ENCODE peak calls at places on chromosomes 16 and 17, in eight cellular contexts. T, L, E, O, N, S, Y and R are unnamed samples.

GRCh38 chr17:27259356-27259755 is 34.6 kb upstream of the WSB1 start:
- DNase-seq in T (no peak), L (no peak), E (no peak), O (no peak), N (no peak), S (no peak), Y (no peak), R (no peak)

GRCh38 chr17:67218385-67218950 is 26.5 kb downstream of the HELZ start:
- DNase-seq in T (no peak), L (no peak), E (peak), O (peak), N (no peak), S (no peak), Y (peak), R (no peak)

GRCh38 chr17:63998050-63998720 is at the start of gene PRR29:
- DNase-seq in T (peak), L (peak), E (peak), O (peak), N (peak), S (no peak), Y (peak), R (no peak)

GRCh38 chr16:14278749-14279148 is 207.6 kb downstream of the MRTFB start:
- DNase-seq in T (no peak), L (no peak), E (no peak), O (no peak), N (no peak), S (no peak), Y (no peak), R (no peak)

GRCh38 chr17:9982159-9982558 is 77.1 kb upstream of the RCVRN start:
- DNase-seq in T (no peak), L (no peak), E (no peak), O (no peak), N (peak), S (no peak), Y (no peak), R (no peak)

GRCh38 chr17:17694229-17695081 is 13.2 kb downstream of the RAI1 start:
- DNase-seq in T (peak), L (no peak), E (peak), O (peak), N (peak), S (no peak), Y (peak), R (no peak)

GRCh38 chr16:50467943-50468748 is 80.0 kb upstream of the NKD1 start:
- DNase-seq in T (no peak), L (no peak), E (no peak), O (peak), N (peak), S (no peak), Y (no peak), R (no peak)

GRCh38 chr17:35001549-35001948 is 21.2 kb downstream of the LIG3 start:
- DNase-seq in T (no peak), L (no peak), E (no peak), O (peak), N (peak), S (no peak), Y (no peak), R (no peak)

GRCh38 chr16:57941016-57941656 is 29.8 kb downstream of the CNGB1 start:
- DNase-seq in T (peak), L (no peak), E (peak), O (peak), N (no peak), S (no peak), Y (peak), R (no peak)

GRCh38 chr16:31107465-31107867 is 720 bp upstream of the BCKDK start:
- DNase-seq in T (no peak), L (no peak), E (no peak), O (no peak), N (no peak), S (no peak), Y (no peak), R (no peak)

DNA sequence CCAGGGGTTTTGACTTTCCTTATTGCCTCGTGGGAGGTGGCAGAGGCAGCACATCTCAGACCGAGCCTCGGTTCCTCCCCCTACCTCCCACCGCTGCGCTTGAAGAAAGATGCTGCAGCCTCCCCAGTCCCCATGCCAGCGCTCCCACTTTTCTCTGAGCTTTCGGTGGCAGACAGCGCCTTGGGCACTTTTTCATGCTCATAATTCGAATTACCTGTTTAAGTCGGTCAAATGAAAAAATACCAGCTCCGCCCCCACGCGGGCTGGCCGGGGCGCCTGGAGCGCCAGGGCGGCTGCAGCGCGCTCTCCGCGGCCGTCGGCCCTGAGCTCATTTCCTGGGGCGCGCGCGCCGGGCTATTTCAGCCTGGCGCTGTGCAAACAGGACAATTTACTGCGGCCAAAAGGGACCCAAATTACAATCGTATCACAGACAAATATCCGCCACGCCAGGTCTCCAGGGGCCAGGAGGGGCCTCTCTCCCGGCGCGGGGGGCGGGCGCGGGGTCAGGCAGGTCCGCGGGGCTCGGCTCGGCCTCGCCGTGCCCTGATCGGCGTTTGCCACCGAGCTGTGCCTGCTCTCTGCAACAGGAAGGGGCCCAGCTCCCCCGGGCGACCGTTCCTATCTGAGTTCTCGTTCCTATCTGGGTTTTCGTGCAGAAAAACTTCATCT is 45.0 kb downstream of the SOST start:
- DNase-seq in T (peak), L (no peak), E (no peak), O (peak), N (peak), S (no peak), Y (peak), R (no peak)
- H3K4me3 ChIP-seq in T (peak), L (peak), E (peak), O (peak), N (peak), S (peak), Y (peak), R (peak)

GRCh38 chr17:37699285-37699973 is 45.4 kb downstream of the HNF1B start:
- DNase-seq in T (no peak), L (no peak), E (no peak), O (no peak), N (no peak), S (no peak), Y (peak), R (no peak)

GRCh38 chr17:37700881-37701280 is 44.0 kb downstream of the HNF1B start:
- DNase-seq in T (no peak), L (no peak), E (no peak), O (peak), N (no peak), S (no peak), Y (no peak), R (no peak)

GRCh38 chr17:37698856-37699255 is 46.0 kb downstream of the HNF1B start:
- DNase-seq in T (no peak), L (no peak), E (no peak), O (no peak), N (no peak), S (no peak), Y (no peak), R (no peak)

GRCh38 chr17:37701424-37702020 is 43.3 kb downstream of the HNF1B start:
- DNase-seq in T (peak), L (no peak), E (peak), O (peak), N (peak), S (no peak), Y (peak), R (no peak)

GRCh38 chr17:37702605-37703004 is 42.3 kb downstream of the HNF1B start:
- DNase-seq in T (peak), L (peak), E (peak), O (peak), N (no peak), S (no peak), Y (peak), R (peak)
- TF ChIP-seq CTCF in T (no peak), L (no peak), E (no peak), O (no peak), N (no peak), S (no peak), Y (no peak), R (no peak)

GRCh38 chr17:42853968-42854790 is 3.2 kb downstream of the AOC3 start:
- DNase-seq in T (no peak), L (no peak), E (no peak), O (no peak), N (no peak), S (no peak), Y (no peak), R (no peak)
- H3K4me3 ChIP-seq in T (no peak), L (no peak), E (no peak), O (no peak), N (no peak), S (peak), Y (no peak), R (no peak)

DNA sequence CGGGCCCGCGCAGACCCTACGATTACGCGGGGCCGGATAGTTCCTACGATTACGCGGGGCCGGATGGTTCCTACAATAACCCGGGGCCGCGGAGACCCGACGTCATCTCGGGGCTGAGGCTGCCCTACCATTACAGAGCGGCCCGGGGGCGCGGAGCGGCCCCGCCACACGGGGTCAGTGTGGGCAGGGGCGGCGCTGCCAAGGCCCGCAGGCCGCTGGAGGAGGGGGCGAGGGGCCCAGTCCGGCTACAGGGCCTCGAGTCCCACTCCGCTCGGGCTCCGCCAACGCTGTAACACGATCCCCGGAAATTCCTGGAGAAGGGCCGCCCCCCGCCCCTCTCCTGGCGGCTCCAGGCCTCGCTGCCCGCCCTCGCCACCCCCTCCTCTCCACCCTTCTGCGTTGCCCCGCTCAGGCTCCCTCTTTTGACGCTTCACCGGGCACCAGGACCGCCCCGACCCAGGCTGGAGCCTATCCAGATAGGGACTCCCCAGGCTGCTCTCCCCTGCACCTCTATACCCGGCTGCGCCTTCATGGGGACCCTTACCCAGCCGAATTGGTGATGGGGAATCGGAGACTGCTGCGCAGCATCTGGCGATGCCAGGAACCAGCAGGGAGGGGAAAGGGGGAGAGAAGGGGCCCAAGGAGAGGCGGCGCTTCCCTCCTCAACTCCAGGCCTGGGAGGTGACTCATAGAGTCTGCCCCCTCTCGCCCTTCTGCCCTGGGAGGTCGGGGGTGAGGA is at the start of gene RAB34:
- DNase-seq in T (peak), L (peak), E (peak), O (peak), N (peak), S (no peak), Y (peak), R (no peak)
- TF ChIP-seq CTCF in T (no peak), L (peak), E (peak), O (no peak), N (peak), S (no peak), Y (peak), R (peak)

GRCh38 chr16:23502466-23502865 is 7.8 kb downstream of the GGA2 start:
- DNase-seq in T (no peak), L (no peak), E (no peak), O (no peak), N (no peak), S (no peak), Y (no peak), R (no peak)

GRCh38 chr16:23505942-23506605 is 4.2 kb downstream of the GGA2 start:
- DNase-seq in T (no peak), L (no peak), E (no peak), O (peak), N (no peak), S (no peak), Y (no peak), R (no peak)

GRCh38 chr16:23505180-23505665 is 5.1 kb downstream of the GGA2 start:
- DNase-seq in T (no peak), L (no peak), E (no peak), O (no peak), N (no peak), S (no peak), Y (no peak), R (no peak)

GRCh38 chr16:23504453-23505179 is 5.7 kb downstream of the GGA2 start:
- DNase-seq in T (peak), L (peak), E (peak), O (peak), N (peak), S (no peak), Y (peak), R (peak)

DNA sequence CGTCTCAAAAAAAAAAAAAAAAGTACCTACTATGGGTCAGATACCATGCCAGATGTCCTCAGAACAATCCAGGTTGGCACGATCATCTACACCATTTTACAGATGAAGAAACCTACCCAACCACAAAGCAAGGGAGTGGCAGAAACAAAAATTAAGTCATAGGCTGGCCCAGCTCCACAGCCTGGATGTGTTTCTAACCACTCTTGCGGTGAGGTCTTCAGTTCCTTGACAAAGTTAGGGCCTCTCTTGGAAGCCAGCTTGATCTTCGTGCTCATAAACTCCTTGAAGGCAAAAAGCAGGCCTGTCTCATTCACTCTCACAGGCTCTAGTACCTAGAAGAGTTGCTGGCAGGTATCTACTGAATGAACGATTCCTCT is 6.2 kb downstream of the GGA2 start:
- DNase-seq in T (peak), L (no peak), E (peak), O (peak), N (no peak), S (no peak), Y (peak), R (no peak)
- H3K4me3 ChIP-seq in T (no peak), L (no peak), E (no peak), O (no peak), N (no peak), S (no peak), Y (no peak), R (no peak)

GRCh38 chr16:83878838-83879237 is 20.1 kb upstream of the MLYCD start:
- DNase-seq in T (peak), L (peak), E (peak), O (peak), N (no peak), S (no peak), Y (peak), R (no peak)
- TF ChIP-seq CTCF in T (peak), L (peak), E (peak), O (peak), N (peak), S (peak), Y (peak), R (peak)

GRCh38 chr17:61403846-61404701 is 4.4 kb downstream of the TBX2 start:
- DNase-seq in T (no peak), L (no peak), E (peak), O (peak), N (peak), S (no peak), Y (no peak), R (no peak)
- H3K4me3 ChIP-seq in T (peak), L (peak), E (peak), O (peak), N (no peak), S (peak), Y (peak), R (peak)

DNA sequence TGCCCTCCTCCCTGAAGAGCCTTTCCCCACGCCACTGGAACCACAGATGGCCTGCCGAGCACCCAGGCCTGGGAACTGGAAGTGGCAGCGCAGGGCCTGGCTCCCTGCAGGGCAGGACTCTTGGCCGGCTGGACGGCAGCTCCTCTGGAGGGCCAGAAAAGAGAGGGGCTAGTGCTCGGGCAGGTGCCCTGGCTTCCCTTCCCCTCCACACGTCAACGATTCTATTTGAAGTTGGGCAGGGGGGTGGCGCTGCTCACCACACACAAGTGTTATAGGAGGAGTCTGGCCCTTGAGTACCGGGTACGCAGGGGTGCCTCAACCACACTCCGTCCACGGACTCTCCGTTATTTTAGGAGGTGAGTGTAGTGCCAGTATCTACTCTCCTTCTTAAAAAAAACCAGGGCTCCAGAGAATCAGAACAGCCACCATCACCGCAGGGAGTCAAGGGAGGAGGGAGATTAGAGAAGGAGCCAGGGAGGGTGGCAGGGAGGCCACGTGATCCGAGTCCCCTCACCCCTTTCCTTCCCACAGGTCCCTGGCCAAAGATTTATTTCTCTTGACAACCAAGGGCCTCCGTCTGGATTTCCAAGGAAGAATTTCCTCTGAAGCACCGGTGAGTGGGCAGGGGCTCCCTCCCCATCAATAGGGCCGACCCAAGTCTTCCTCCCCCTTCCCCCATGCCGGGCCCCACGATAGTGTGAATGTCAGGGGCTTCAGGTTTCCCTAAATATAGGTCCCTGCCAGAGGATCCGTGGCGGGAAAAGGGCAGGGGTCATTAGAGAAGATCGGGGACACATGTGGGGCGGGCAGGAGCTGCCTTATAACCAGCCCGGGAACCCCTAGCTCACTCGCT is 1.4 kb upstream of the ALDOA start:
- DNase-seq in T (peak), L (no peak), E (peak), O (peak), N (peak), S (no peak), Y (no peak), R (no peak)
- TF ChIP-seq CTCF in T (peak), L (peak), E (peak), O (no peak), N (peak), S (no peak), Y (peak), R (peak)

GRCh38 chr16:78002915-78003538 is 19.3 kb upstream of the CLEC3A start:
- DNase-seq in T (peak), L (peak), E (peak), O (peak), N (peak), S (no peak), Y (peak), R (peak)
- H3K4me3 ChIP-seq in T (no peak), L (no peak), E (no peak), O (no peak), N (no peak), S (no peak), Y (no peak), R (no peak)

DNA sequence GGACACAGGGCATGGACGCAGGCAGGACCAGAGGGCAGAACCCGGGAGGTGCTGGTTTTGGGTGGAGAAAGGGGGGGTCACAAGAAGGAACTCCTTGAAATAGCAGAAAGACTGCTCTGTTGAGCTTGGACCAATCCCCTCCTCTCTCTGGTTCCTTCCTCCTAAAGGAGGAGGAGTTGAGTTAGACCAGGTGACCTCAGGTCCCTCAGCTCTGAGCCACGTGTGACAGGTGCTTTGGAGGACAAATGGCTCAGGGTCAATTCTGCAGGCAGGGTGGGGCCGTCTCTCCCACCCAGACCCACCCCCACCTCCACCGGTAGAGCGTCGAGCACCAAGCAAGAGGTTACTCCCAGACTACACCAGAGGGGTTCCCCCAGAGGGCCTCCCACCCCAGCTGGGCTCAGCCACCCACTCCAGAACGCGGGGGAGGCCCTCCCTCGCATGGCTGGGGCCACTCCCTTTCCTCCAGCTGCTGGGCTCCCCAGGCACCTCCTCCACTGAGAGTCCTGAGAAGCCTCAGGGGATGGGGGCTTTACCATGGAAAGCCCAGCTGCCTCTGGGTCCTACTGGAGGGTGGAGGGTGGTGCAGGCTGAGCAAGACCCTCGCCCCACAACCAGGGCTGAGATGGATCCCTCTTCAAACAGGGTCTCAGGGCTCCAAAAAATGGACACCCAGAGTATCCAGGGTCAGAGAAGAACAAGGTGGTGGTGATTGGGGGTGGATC is 7.7 kb downstream of the MYO1C start:
- DNase-seq in T (peak), L (no peak), E (peak), O (peak), N (peak), S (no peak), Y (peak), R (no peak)
- TF ChIP-seq CTCF in T (peak), L (peak), E (no peak), O (no peak), N (peak), S (no peak), Y (peak), R (no peak)